ENCODE peak calls at places on chromosomes 1 and 21, in seven cellular contexts. One of them, this sample, is unnamed.

GRCh38 chr1:218266356-218266755 is 18.7 kb upstream of the RRP15 start:
- DNase-seq in left ventricle myocardium superior: no peak
- DNase-seq in stimulated activated naive CD4-positive, alpha-beta T cell: no peak
- DNase-seq in NB4: peak; percentile 21
- DNase-seq in posterior cingulate gyrus: no peak
- DNase-seq in GM03348: no peak
- DNase-seq in epithelial cell of prostate: no peak
- DNase-seq in this sample: no peak

GRCh38 chr21:35843911-35844667 is 216.2 kb downstream of the SETD4 start:
- DNase-seq in left ventricle myocardium superior: peak; percentile 33
- DNase-seq in stimulated activated naive CD4-positive, alpha-beta T cell: no peak
- DNase-seq in NB4: no peak
- DNase-seq in posterior cingulate gyrus: no peak
- DNase-seq in GM03348: peak; percentile 36
- DNase-seq in epithelial cell of prostate: no peak
- DNase-seq in this sample: no peak

GRCh38 chr1:97820470-97821188 is 100.2 kb downstream of the DPYD start:
- DNase-seq in left ventricle myocardium superior: no peak
- DNase-seq in stimulated activated naive CD4-positive, alpha-beta T cell: no peak
- DNase-seq in NB4: peak; percentile 53
- DNase-seq in posterior cingulate gyrus: no peak
- DNase-seq in GM03348: no peak
- DNase-seq in epithelial cell of prostate: no peak
- DNase-seq in this sample: peak; percentile 62

GRCh38 chr1:84668185-84668584 is 22.1 kb downstream of the SSX2IP start:
- DNase-seq in left ventricle myocardium superior: no peak
- DNase-seq in stimulated activated naive CD4-positive, alpha-beta T cell: no peak
- DNase-seq in NB4: peak; percentile 23
- DNase-seq in posterior cingulate gyrus: no peak
- DNase-seq in GM03348: no peak
- DNase-seq in epithelial cell of prostate: no peak
- DNase-seq in this sample: no peak

GRCh38 chr1:63557365-63557987 is 34.2 kb downstream of the EFCAB7 start:
- DNase-seq in left ventricle myocardium superior: no peak
- DNase-seq in stimulated activated naive CD4-positive, alpha-beta T cell: no peak
- DNase-seq in NB4: peak; percentile 59
- DNase-seq in posterior cingulate gyrus: no peak
- DNase-seq in GM03348: peak; percentile 55
- DNase-seq in epithelial cell of prostate: no peak
- DNase-seq in this sample: peak; percentile 23

GRCh38 chr1:245458761-245459174 is 304.0 kb downstream of the KIF26B start:
- DNase-seq in left ventricle myocardium superior: no peak
- DNase-seq in stimulated activated naive CD4-positive, alpha-beta T cell: no peak
- DNase-seq in NB4: peak; percentile 89
- DNase-seq in posterior cingulate gyrus: no peak
- DNase-seq in GM03348: peak; percentile 60
- DNase-seq in epithelial cell of prostate: no peak
- DNase-seq in this sample: peak; percentile 96

GRCh38 chr1:33641099-33641830 is 168.8 kb downstream of the ZSCAN20 start:
- DNase-seq in left ventricle myocardium superior: no peak
- DNase-seq in stimulated activated naive CD4-positive, alpha-beta T cell: no peak
- DNase-seq in NB4: peak; percentile 23
- DNase-seq in posterior cingulate gyrus: no peak
- DNase-seq in GM03348: peak; percentile 58
- DNase-seq in epithelial cell of prostate: no peak
- DNase-seq in this sample: peak; percentile 10

GRCh38 chr1:168373869-168374268 is 93.2 kb downstream of the TBX19 start:
- DNase-seq in left ventricle myocardium superior: no peak
- DNase-seq in stimulated activated naive CD4-positive, alpha-beta T cell: no peak
- DNase-seq in NB4: no peak
- DNase-seq in posterior cingulate gyrus: no peak
- DNase-seq in GM03348: no peak
- DNase-seq in epithelial cell of prostate: no peak
- DNase-seq in this sample: no peak

GRCh38 chr1:226677121-226678020 is 61.7 kb downstream of the ITPKB start:
- DNase-seq in left ventricle myocardium superior: peak; percentile 87
- DNase-seq in stimulated activated naive CD4-positive, alpha-beta T cell: peak; percentile 68
- DNase-seq in NB4: peak; percentile 70
- DNase-seq in posterior cingulate gyrus: peak; percentile 70
- DNase-seq in GM03348: peak; percentile 90
- DNase-seq in epithelial cell of prostate: no peak
- DNase-seq in this sample: peak; percentile 98

GRCh38 chr1:3461934-3462275 is 7.4 kb downstream of the ARHGEF16 start:
- DNase-seq in left ventricle myocardium superior: peak; percentile 13
- DNase-seq in stimulated activated naive CD4-positive, alpha-beta T cell: no peak
- DNase-seq in NB4: no peak
- DNase-seq in posterior cingulate gyrus: no peak
- DNase-seq in GM03348: no peak
- DNase-seq in epithelial cell of prostate: no peak
- DNase-seq in this sample: no peak

GRCh38 chr1:244164563-244164890 is 113.4 kb downstream of the ZBTB18 start:
- DNase-seq in left ventricle myocardium superior: no peak
- DNase-seq in stimulated activated naive CD4-positive, alpha-beta T cell: no peak
- DNase-seq in NB4: no peak
- DNase-seq in posterior cingulate gyrus: no peak
- DNase-seq in GM03348: no peak
- DNase-seq in epithelial cell of prostate: no peak
- DNase-seq in this sample: no peak

GRCh38 chr1:246875041-246876026 is 56.4 kb downstream of the AHCTF1 start:
- DNase-seq in left ventricle myocardium superior: no peak
- DNase-seq in stimulated activated naive CD4-positive, alpha-beta T cell: no peak
- DNase-seq in NB4: no peak
- DNase-seq in posterior cingulate gyrus: no peak
- DNase-seq in GM03348: peak; percentile 33
- DNase-seq in epithelial cell of prostate: peak; percentile 31
- DNase-seq in this sample: no peak

GRCh38 chr1:19410393-19410792 is 74.9 kb downstream of the CAPZB start:
- DNase-seq in left ventricle myocardium superior: no peak
- DNase-seq in stimulated activated naive CD4-positive, alpha-beta T cell: no peak
- DNase-seq in NB4: no peak
- DNase-seq in posterior cingulate gyrus: no peak
- DNase-seq in GM03348: no peak
- DNase-seq in epithelial cell of prostate: no peak
- DNase-seq in this sample: no peak

GRCh38 chr1:56132520-56132919 is 446.8 kb downstream of the PLPP3 start:
- DNase-seq in left ventricle myocardium superior: no peak
- DNase-seq in stimulated activated naive CD4-positive, alpha-beta T cell: no peak
- DNase-seq in NB4: no peak
- DNase-seq in posterior cingulate gyrus: no peak
- DNase-seq in GM03348: no peak
- DNase-seq in epithelial cell of prostate: no peak
- DNase-seq in this sample: no peak

GRCh38 chr1:26160527-26161407 is 1.9 kb downstream of the FAM110D start:
- DNase-seq in left ventricle myocardium superior: no peak
- DNase-seq in stimulated activated naive CD4-positive, alpha-beta T cell: no peak
- DNase-seq in NB4: no peak
- DNase-seq in posterior cingulate gyrus: no peak
- DNase-seq in GM03348: no peak
- DNase-seq in epithelial cell of prostate: no peak
- DNase-seq in this sample: no peak

GRCh38 chr21:45487891-45488600 is 54.2 kb downstream of the SLC19A1 start:
- DNase-seq in left ventricle myocardium superior: no peak
- DNase-seq in stimulated activated naive CD4-positive, alpha-beta T cell: no peak
- DNase-seq in NB4: no peak
- DNase-seq in posterior cingulate gyrus: no peak
- DNase-seq in GM03348: no peak
- DNase-seq in epithelial cell of prostate: no peak
- DNase-seq in this sample: no peak

GRCh38 chr1:205456868-205457724 is 1.3 kb upstream of the BLACAT1 start:
- DNase-seq in left ventricle myocardium superior: peak; percentile 29
- DNase-seq in stimulated activated naive CD4-positive, alpha-beta T cell: no peak
- DNase-seq in NB4: no peak
- DNase-seq in posterior cingulate gyrus: no peak
- DNase-seq in GM03348: no peak
- DNase-seq in epithelial cell of prostate: no peak
- DNase-seq in this sample: no peak

GRCh38 chr1:156413310-156414246 is 44.6 kb downstream of the RHBG start:
- DNase-seq in left ventricle myocardium superior: no peak
- DNase-seq in stimulated activated naive CD4-positive, alpha-beta T cell: no peak
- DNase-seq in NB4: no peak
- DNase-seq in posterior cingulate gyrus: peak; percentile 84
- DNase-seq in GM03348: no peak
- DNase-seq in epithelial cell of prostate: no peak
- DNase-seq in this sample: no peak

GRCh38 chr1:245986404-245987221 is 520.5 kb downstream of the SMYD3 start:
- DNase-seq in left ventricle myocardium superior: no peak
- DNase-seq in stimulated activated naive CD4-positive, alpha-beta T cell: no peak
- DNase-seq in NB4: peak; percentile 10
- DNase-seq in posterior cingulate gyrus: no peak
- DNase-seq in GM03348: peak; percentile 72
- DNase-seq in epithelial cell of prostate: peak; percentile 61
- DNase-seq in this sample: no peak

GRCh38 chr1:109216662-109217061 is 2.9 kb downstream of the SARS1 start:
- DNase-seq in left ventricle myocardium superior: no peak
- DNase-seq in stimulated activated naive CD4-positive, alpha-beta T cell: no peak
- DNase-seq in NB4: peak; percentile 26
- DNase-seq in posterior cingulate gyrus: no peak
- DNase-seq in GM03348: no peak
- DNase-seq in epithelial cell of prostate: no peak
- DNase-seq in this sample: peak; percentile 5

GRCh38 chr1:1672181-1672965 is 13.6 kb upstream of the CDK11B start:
- DNase-seq in left ventricle myocardium superior: no peak
- DNase-seq in stimulated activated naive CD4-positive, alpha-beta T cell: no peak
- DNase-seq in NB4: peak; percentile 73
- DNase-seq in posterior cingulate gyrus: no peak
- DNase-seq in GM03348: no peak
- DNase-seq in epithelial cell of prostate: no peak
- DNase-seq in this sample: peak; percentile 55

GRCh38 chr1:242240061-242240460 is 241.2 kb upstream of the MAP1LC3C start:
- DNase-seq in left ventricle myocardium superior: no peak
- DNase-seq in stimulated activated naive CD4-positive, alpha-beta T cell: no peak
- DNase-seq in NB4: no peak
- DNase-seq in posterior cingulate gyrus: no peak
- DNase-seq in GM03348: no peak
- DNase-seq in epithelial cell of prostate: no peak
- DNase-seq in this sample: no peak

GRCh38 chr1:165010418-165011055 is 346.0 kb downstream of the LMX1A start:
- DNase-seq in left ventricle myocardium superior: peak; percentile 42
- DNase-seq in stimulated activated naive CD4-positive, alpha-beta T cell: no peak
- DNase-seq in NB4: no peak
- DNase-seq in posterior cingulate gyrus: no peak
- DNase-seq in GM03348: no peak
- DNase-seq in epithelial cell of prostate: no peak
- DNase-seq in this sample: no peak

GRCh38 chr1:215992620-215993019 is 425.5 kb downstream of the KCTD3 start:
- DNase-seq in left ventricle myocardium superior: no peak
- DNase-seq in stimulated activated naive CD4-positive, alpha-beta T cell: no peak
- DNase-seq in NB4: peak; percentile 12
- DNase-seq in posterior cingulate gyrus: no peak
- DNase-seq in GM03348: peak; percentile 65
- DNase-seq in epithelial cell of prostate: no peak
- DNase-seq in this sample: peak; percentile 50

GRCh38 chr1:104238991-104239390 is 489.3 kb downstream of the AMY1C start:
- DNase-seq in left ventricle myocardium superior: no peak
- DNase-seq in stimulated activated naive CD4-positive, alpha-beta T cell: no peak
- DNase-seq in NB4: no peak
- DNase-seq in posterior cingulate gyrus: no peak
- DNase-seq in GM03348: no peak
- DNase-seq in epithelial cell of prostate: no peak
- DNase-seq in this sample: no peak